ENCODE peak calls at places on chromosomes 1 and 21, in four cellular contexts. W, V, Y and Q are unnamed samples.
A peak's percentile ranks its signal among the peaks of the same experiment; 100 is the strongest.

GRCh38 chr1:234676103-234676594 is 66.2 kb upstream of the IRF2BP2 start:
- DNase-seq in W (peak; percentile 84), V (peak; percentile 87), Y (no peak), Q (peak; percentile 85)

GRCh38 chr1:218728994-218729393 is 383.9 kb downstream of the TGFB2 start:
- DNase-seq in W (no peak), V (no peak), Y (no peak), Q (peak; percentile 34)

GRCh38 chr1:15282810-15283474 is 35.9 kb downstream of the FHAD1 start:
- DNase-seq in W (no peak), V (peak; percentile 61), Y (no peak), Q (no peak)

GRCh38 chr1:201255470-201256362 is 27.6 kb upstream of the PKP1 start:
- DNase-seq in W (no peak), V (no peak), Y (no peak), Q (no peak)

GRCh38 chr1:246577720-246578106 is 11.5 kb downstream of the CNST start:
- DNase-seq in W (peak; percentile 60), V (no peak), Y (no peak), Q (no peak)

GRCh38 chr1:224528900-224529299 is 87.2 kb upstream of the CNIH3 start:
- DNase-seq in W (peak; percentile 57), V (no peak), Y (no peak), Q (no peak)

GRCh38 chr1:15206418-15207030 is 40.5 kb upstream of the FHAD1 start:
- DNase-seq in W (no peak), V (no peak), Y (peak; percentile 13), Q (no peak)

GRCh38 chr1:118987431-118988185 is 535 bp downstream of the TBX15 start:
- DNase-seq in W (no peak), V (peak; percentile 83), Y (no peak), Q (no peak)

GRCh38 chr1:59427155-59427554 is 130.3 kb downstream of the FGGY start:
- DNase-seq in W (peak; percentile 39), V (no peak), Y (no peak), Q (no peak)

GRCh38 chr1:5847013-5847654 is 145.1 kb downstream of the NPHP4 start:
- DNase-seq in W (peak; percentile 78), V (peak; percentile 84), Y (no peak), Q (no peak)

GRCh38 chr1:48916121-48917069 is 139.7 kb upstream of the BEND5 start:
- DNase-seq in W (no peak), V (peak; percentile 54), Y (no peak), Q (peak; percentile 63)

GRCh38 chr1:57898531-57898930 is 474.7 kb upstream of the DAB1 start:
- DNase-seq in W (no peak), V (no peak), Y (no peak), Q (no peak)

GRCh38 chr1:8409107-8409506 is 91.2 kb downstream of the SLC45A1 start:
- DNase-seq in W (peak; percentile 53), V (no peak), Y (no peak), Q (no peak)

GRCh38 chr1:31767225-31767624 is 3.1 kb upstream of the ADGRB2 start:
- DNase-seq in W (no peak), V (no peak), Y (no peak), Q (no peak)

GRCh38 chr1:14707774-14708450 is 109.4 kb downstream of the KAZN start:
- DNase-seq in W (no peak), V (no peak), Y (no peak), Q (no peak)

DNA sequence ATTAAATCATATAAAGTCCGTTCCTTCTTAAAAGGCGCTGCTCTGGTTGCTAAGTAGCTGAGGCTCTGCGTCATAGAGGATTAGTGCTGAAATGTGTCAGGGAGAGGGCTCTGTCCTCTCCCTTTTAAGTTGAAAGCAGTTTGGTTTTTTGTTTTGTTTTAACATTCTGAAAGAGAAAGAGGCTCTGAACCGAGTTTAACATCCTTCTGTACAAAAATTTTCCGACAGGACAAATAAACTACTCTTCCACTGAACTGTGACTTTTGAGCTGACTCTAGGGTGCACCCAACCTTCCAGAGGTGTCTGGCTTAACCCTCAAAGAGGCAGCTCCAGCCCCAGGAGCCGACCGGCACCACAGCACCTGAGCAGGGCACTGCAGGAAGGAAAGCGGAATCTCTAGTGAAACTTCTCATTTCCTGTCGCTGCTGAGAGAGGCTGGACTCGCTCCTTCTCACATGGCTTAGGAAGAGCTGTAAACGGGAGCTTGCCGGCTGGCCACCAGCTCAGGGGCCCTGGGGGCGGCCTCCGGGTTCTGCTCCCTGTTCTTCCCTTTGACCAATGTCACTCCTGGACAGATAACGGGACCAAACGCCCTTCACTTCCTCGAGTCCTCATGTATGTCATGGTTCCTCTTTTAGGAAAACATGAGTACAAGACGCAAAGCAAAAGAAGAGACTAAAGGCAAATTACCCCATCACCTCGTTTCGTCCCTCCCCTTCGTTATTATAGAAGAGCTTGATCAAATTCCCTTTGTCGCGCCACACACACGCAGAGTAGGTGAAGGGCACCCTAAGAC is 1.2 kb downstream of the VAV3 start:
- DNase-seq in W (no peak), V (peak; percentile 57), Y (peak; percentile 62), Q (peak; percentile 23)
- TF ChIP-seq NRF1 in W (no peak), V (no peak), Y (no peak), Q (no peak)

DNA sequence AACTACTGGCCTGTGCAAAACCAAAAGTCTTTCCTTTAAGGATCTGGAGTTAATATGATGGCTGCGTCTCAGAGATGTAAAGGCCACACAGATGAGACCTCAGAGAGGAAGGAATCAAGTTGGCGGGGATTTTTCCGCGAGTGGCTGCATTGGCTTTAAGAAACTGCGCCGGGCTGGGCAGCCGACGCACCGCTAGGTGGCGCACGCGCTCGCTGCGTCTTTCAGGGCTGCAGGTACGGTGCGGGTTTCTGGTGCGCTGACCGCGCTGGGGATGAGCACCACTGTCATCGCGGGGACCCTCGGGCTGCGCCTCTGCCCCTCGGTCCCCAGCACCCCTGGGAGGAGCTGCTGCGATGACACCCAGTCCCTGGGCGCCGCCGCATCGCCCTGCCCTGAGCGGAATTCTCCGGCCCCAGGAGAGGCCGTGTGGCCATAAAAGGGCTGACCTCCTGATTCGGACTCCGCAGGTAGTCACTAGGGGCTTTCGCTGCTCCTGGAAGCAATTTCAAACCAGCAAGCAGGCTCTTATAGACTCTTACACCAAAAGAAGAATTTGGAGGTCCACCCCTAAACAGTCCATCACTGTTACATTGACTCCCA is 241.0 kb downstream of the KCNJ6 start:
- DNase-seq in W (peak; percentile 73), V (peak; percentile 96), Y (no peak), Q (peak; percentile 80)
- TF ChIP-seq RFX5 in W (no peak), V (no peak), Y (no peak), Q (no peak)

GRCh38 chr21:17783003-17783402 is 36.2 kb downstream of the C21orf91 start:
- DNase-seq in W (no peak), V (no peak), Y (no peak), Q (no peak)

GRCh38 chr21:17782051-17782450 is 37.1 kb downstream of the C21orf91 start:
- DNase-seq in W (no peak), V (no peak), Y (no peak), Q (no peak)

GRCh38 chr21:17784604-17785402 is 34.4 kb downstream of the C21orf91 start:
- DNase-seq in W (no peak), V (no peak), Y (peak; percentile 99), Q (no peak)

GRCh38 chr21:17785403-17785788 is 33.8 kb downstream of the C21orf91 start:
- DNase-seq in W (no peak), V (no peak), Y (no peak), Q (no peak)

GRCh38 chr21:17783816-17784598 is 35.1 kb downstream of the C21orf91 start:
- DNase-seq in W (no peak), V (no peak), Y (peak; percentile 89), Q (no peak)
- H3K27ac ChIP-seq in W (no peak overlapping the region), V (no peak overlapping the region), Y (peak overlapping the region; percentile 91), Q (no peak overlapping the region)

GRCh38 chr1:66925944-66926343 is 1.2 kb downstream of the MIER1 start:
- DNase-seq in W (peak; percentile 17), V (no peak), Y (no peak), Q (peak; percentile 27)
- TF ChIP-seq NRF1 in W (no peak), V (no peak), Y (no peak), Q (no peak)

GRCh38 chr1:3482590-3482899 is 28.1 kb downstream of the ARHGEF16 start:
- DNase-seq in W (peak; percentile 66), V (no peak), Y (no peak), Q (no peak)
- TF ChIP-seq RFX5 in W (no peak), V (no peak), Y (no peak), Q (no peak)

GRCh38 chr1:32964461-32965250 is at the start of gene RNF19B:
- DNase-seq in W (peak; percentile 99), V (peak; percentile 96), Y (peak; percentile 77), Q (peak; percentile 98)
- H3K27ac ChIP-seq in W (peak within 1 kb of the TSS; percentile 77), V (peak within 1 kb of the TSS; percentile 58), Y (peak within 1 kb of the TSS; percentile 27), Q (peak within 1 kb of the TSS; percentile 63)

GRCh38 chr1:103937763-103938357 is 188.2 kb downstream of the AMY1C start:
- DNase-seq in W (no peak), V (no peak), Y (peak; percentile 9), Q (no peak)
- TF ChIP-seq NRF1 in W (no peak), V (no peak), Y (no peak), Q (no peak)

GRCh38 chr1:23607944-23608343 is 48.6 kb upstream of the ID3 start:
- DNase-seq in W (no peak), V (no peak), Y (no peak), Q (no peak)
- TF ChIP-seq RFX5 in W (no peak), V (no peak), Y (no peak), Q (no peak)

GRCh38 chr1:54781023-54781723 is 16.9 kb upstream of the PARS2 start:
- DNase-seq in W (no peak), V (peak; percentile 78), Y (no peak), Q (no peak)
- H3K27ac ChIP-seq in W (no peak overlapping the region), V (no peak overlapping the region), Y (no peak overlapping the region), Q (no peak overlapping the region)

GRCh38 chr21:42991992-42992740 is 17.8 kb downstream of the PKNOX1 start:
- DNase-seq in W (peak; percentile 54), V (no peak), Y (no peak), Q (no peak)
- TF ChIP-seq NRF1 in W (peak; percentile 29), V (no peak), Y (no peak), Q (no peak)